ENCODE peak calls at places on chromosomes 7 and 10, in four cellular contexts. K, J, D and Y are unnamed samples.
A peak's percentile ranks its signal among the peaks of the same experiment; 100 is the strongest.

GRCh38 chr7:508461-509170 is 11.0 kb downstream of the PDGFA start:
- DNase-seq in K (no peak), J (no peak), D (no peak), Y (no peak)

GRCh38 chr7:158830211-158830723 is 958 bp upstream of the ESYT2 start:
- DNase-seq in K (no peak), J (no peak), D (no peak), Y (no peak)

GRCh38 chr10:48742891-48743845 is 58.5 kb downstream of the WDFY4 start:
- DNase-seq in K (no peak), J (no peak), D (no peak), Y (no peak)

GRCh38 chr10:69474688-69475432 is 23.6 kb downstream of the TSPAN15 start:
- DNase-seq in K (no peak), J (peak; percentile 57), D (no peak), Y (no peak)

GRCh38 chr10:53135213-53135896 is 362.8 kb upstream of the MBL2 start:
- DNase-seq in K (no peak), J (no peak), D (no peak), Y (no peak)

GRCh38 chr10:71473671-71474599 is 77.2 kb downstream of the CDH23 start:
- DNase-seq in K (no peak), J (no peak), D (no peak), Y (no peak)

GRCh38 chr10:4051011-4051407 is 266.0 kb upstream of the KLF6 start:
- DNase-seq in K (no peak), J (no peak), D (no peak), Y (no peak)

GRCh38 chr10:119826777-119827176 is 45.9 kb downstream of the MCMBP start:
- DNase-seq in K (no peak), J (no peak), D (no peak), Y (no peak)

GRCh38 chr7:97018775-97019535 is 5.7 kb downstream of the DLX5 start:
- DNase-seq in K (no peak), J (no peak), D (no peak), Y (no peak)
- H3K9me3 ChIP-seq in K (no peaks in the 10 kb centered on the region), J (no peaks in the 10 kb centered on the region), D (no peaks in the 10 kb centered on the region), Y (no peaks in the 10 kb centered on the region)

GRCh38 chr10:85080934-85081333 is 752.5 kb downstream of the CCSER2 start:
- DNase-seq in K (no peak), J (no peak), D (peak; percentile 4), Y (no peak)
- H3K9me3 ChIP-seq in K (no peaks in the 10 kb centered on the region), J (no peaks in the 10 kb centered on the region), D (no peaks in the 10 kb centered on the region), Y (no peaks in the 10 kb centered on the region)

DNA sequence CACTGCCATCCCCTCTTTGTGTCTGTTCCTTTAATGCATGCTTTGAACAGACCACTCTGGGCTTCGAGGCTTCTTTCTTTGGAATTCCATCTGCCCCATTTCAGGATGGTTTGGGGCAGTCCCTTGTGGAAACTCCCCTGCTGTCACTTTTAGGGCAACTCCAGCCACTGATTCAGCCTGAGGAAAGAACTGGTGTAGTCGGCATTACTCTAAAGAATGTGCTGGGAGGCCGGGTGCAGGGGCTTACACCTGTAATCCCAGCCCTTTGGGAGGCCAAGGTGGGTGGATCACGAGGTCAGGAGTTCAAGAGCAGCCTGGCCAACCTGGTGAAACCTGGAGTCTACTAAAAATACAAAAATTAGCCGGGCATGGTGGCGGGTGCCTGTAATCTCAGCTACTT is 358.1 kb upstream of the NUPR2 start:
- DNase-seq in K (no peak), J (no peak), D (no peak), Y (no peak)
- H3K9me3 ChIP-seq in K (peaks cover 15% of the 10 kb centered on the region), J (peaks cover 31% of the 10 kb centered on the region), D (no peaks in the 10 kb centered on the region), Y (peaks cover 83% of the 10 kb centered on the region)

GRCh38 chr7:65477326-65477725 is 103.7 kb downstream of the ZNF92 start:
- DNase-seq in K (peak; percentile 46), J (peak; percentile 20), D (peak; percentile 63), Y (peak; percentile 76)
- H3K9me3 ChIP-seq in K (no peaks in the 10 kb centered on the region), J (no peaks in the 10 kb centered on the region), D (no peaks in the 10 kb centered on the region), Y (peaks cover 28% of the 10 kb centered on the region)